ENCODE peak calls at places on chromosomes 4 and X, in four cellular contexts. T, M, B and O are unnamed samples.

GRCh38 chr4:1550122-1551070 is 133.7 kb downstream of the FAM53A start:
- DNase-seq in T (no peak), B (no peak), M (no peak), O (no peak)

GRCh38 chr4:826508-827208 is 729 bp upstream of the CPLX1 start:
- DNase-seq in B (no peak), M (no peak), T (no peak), O (no peak)

GRCh38 chr4:88177981-88178632 is 19.7 kb upstream of the ABCG2 start:
- DNase-seq in M (no peak), B (no peak), T (peak), O (peak)

GRCh38 chr4:124499266-124499665 is 213.3 kb downstream of the ANKRD50 start:
- DNase-seq in M (no peak), T (no peak), B (no peak), O (no peak)

GRCh38 chr4:14254252-14254651 is 626.7 kb upstream of the BOD1L1 start:
- DNase-seq in M (no peak), T (peak), B (peak), O (peak)

GRCh38 chr4:8727131-8727530 is 134.6 kb downstream of the CPZ start:
- DNase-seq in T (no peak), M (no peak), B (no peak), O (no peak)

GRCh38 chr4:17722361-17722710 is 59.1 kb downstream of the FAM184B start:
- DNase-seq in T (no peak), M (no peak), B (no peak), O (no peak)

GRCh38 chr4:74117024-74117534 is 18.1 kb upstream of the CXCL2 start:
- DNase-seq in M (no peak), B (peak), T (peak), O (peak)

GRCh38 chr4:82419451-82419850 is 10.8 kb downstream of the HNRNPDL start:
- DNase-seq in T (no peak), B (no peak), M (no peak), O (no peak)

GRCh38 chrX:111376897-111377601 is 34.9 kb downstream of the DCX start:
- DNase-seq in T (no peak), M (no peak), B (no peak), O (no peak)

GRCh38 chrX:482192-482701 is 95.5 kb upstream of the PPP2R3B start:
- DNase-seq in T (no peak), B (no peak), M (no peak), O (no peak)

GRCh38 chrX:41491267-41492004 is 44.3 kb downstream of the NYX start:
- DNase-seq in T (peak), B (no peak), M (no peak), O (peak)

GRCh38 chr4:77010841-77011354 is 61.3 kb downstream of the SEPTIN11 start:
- DNase-seq in T (peak), B (no peak), M (no peak), O (peak)

GRCh38 chr4:182339246-182339645 is 96.0 kb downstream of the TENM3 start:
- DNase-seq in B (no peak), T (no peak), M (no peak), O (no peak)

GRCh38 chrX:35842657-35843056 is 44.5 kb downstream of the MAGEB16 start:
- DNase-seq in B (no peak), M (no peak), T (no peak), O (no peak)

GRCh38 chr4:71453516-71453915 is 114.7 kb downstream of the SLC4A4 start:
- DNase-seq in T (no peak), M (no peak), B (no peak), O (no peak)

GRCh38 chr4:57104706-57105560 is 5.3 kb downstream of the IGFBP7 start:
- DNase-seq in T (no peak), M (no peak), B (no peak), O (no peak)

GRCh38 chr4:88017516-88018302 is 10.3 kb downstream of the PKD2 start:
- DNase-seq in M (no peak), B (no peak), T (peak), O (peak)

GRCh38 chr4:168716411-168717129 is 219.7 kb downstream of the PALLD start:
- DNase-seq in B (no peak), T (no peak), M (no peak), O (no peak)

GRCh38 chrX:46665232-46666162 is 91.9 kb downstream of the CHST7 start:
- DNase-seq in M (no peak), B (no peak), T (no peak), O (peak)

GRCh38 chr4:139841464-139842195 is 176.0 kb downstream of the MGST2 start:
- DNase-seq in M (no peak), B (peak), T (no peak), O (no peak)

GRCh38 chr4:122824616-122825015 is 2.0 kb upstream of the FGF2 start:
- DNase-seq in B (no peak), T (no peak), M (no peak), O (peak)

GRCh38 chr4:26992657-26993361 is 132.2 kb downstream of the STIM2 start:
- DNase-seq in T (peak), B (no peak), M (peak), O (peak)